ENCODE peak calls at places on chromosome 11, in five cellular contexts. One of them, this sample, is unnamed.

GRCh38 chr11:33613404-33613803 is 87.2 kb downstream of the C11orf91 start:
- DNase-seq in brain microvascular endothelial cell: no peak
- DNase-seq in left lobe of liver: no peak
- DNase-seq in NCI-H510A treated with DMSO at 0.1 percent for 48 hours: no peak
- DNase-seq in aorta: no peak
- DNase-seq in this sample: no peak

GRCh38 chr11:44611687-44612437 is 46.4 kb downstream of the CD82 start:
- DNase-seq in brain microvascular endothelial cell: no peak
- DNase-seq in left lobe of liver: no peak
- DNase-seq in NCI-H510A treated with DMSO at 0.1 percent for 48 hours: no peak
- DNase-seq in aorta: peak
- DNase-seq in this sample: no peak

GRCh38 chr11:24234822-24235508 is 261.9 kb upstream of the LUZP2 start:
- DNase-seq in brain microvascular endothelial cell: peak
- DNase-seq in left lobe of liver: no peak
- DNase-seq in NCI-H510A treated with DMSO at 0.1 percent for 48 hours: no peak
- DNase-seq in aorta: no peak
- DNase-seq in this sample: peak

GRCh38 chr11:57424802-57425564 is 1.9 kb downstream of the SLC43A3 start:
- DNase-seq in brain microvascular endothelial cell: peak
- DNase-seq in left lobe of liver: peak
- DNase-seq in NCI-H510A treated with DMSO at 0.1 percent for 48 hours: peak
- DNase-seq in aorta: peak
- DNase-seq in this sample: no peak

GRCh38 chr11:73310076-73310475 is 2.0 kb downstream of the ARHGEF17 start:
- DNase-seq in brain microvascular endothelial cell: no peak
- DNase-seq in left lobe of liver: no peak
- DNase-seq in NCI-H510A treated with DMSO at 0.1 percent for 48 hours: no peak
- DNase-seq in aorta: peak
- DNase-seq in this sample: no peak

GRCh38 chr11:73991471-73992006 is 8.9 kb upstream of the UCP2 start:
- DNase-seq in brain microvascular endothelial cell: no peak
- DNase-seq in left lobe of liver: no peak
- DNase-seq in NCI-H510A treated with DMSO at 0.1 percent for 48 hours: peak
- DNase-seq in aorta: peak
- DNase-seq in this sample: no peak

GRCh38 chr11:65861165-65861505 is 902 bp downstream of the MUS81 start:
- DNase-seq in brain microvascular endothelial cell: no peak
- DNase-seq in left lobe of liver: peak
- DNase-seq in NCI-H510A treated with DMSO at 0.1 percent for 48 hours: no peak
- DNase-seq in aorta: peak
- DNase-seq in this sample: no peak

GRCh38 chr11:125236072-125236825 is 71.7 kb downstream of the PKNOX2 start:
- DNase-seq in brain microvascular endothelial cell: no peak
- DNase-seq in left lobe of liver: no peak
- DNase-seq in NCI-H510A treated with DMSO at 0.1 percent for 48 hours: no peak
- DNase-seq in aorta: no peak
- DNase-seq in this sample: no peak

GRCh38 chr11:36432093-36432469 is 78.0 kb downstream of the TRAF6 start:
- DNase-seq in brain microvascular endothelial cell: no peak
- DNase-seq in left lobe of liver: no peak
- DNase-seq in NCI-H510A treated with DMSO at 0.1 percent for 48 hours: no peak
- DNase-seq in aorta: no peak
- DNase-seq in this sample: no peak

GRCh38 chr11:92251980-92252379 is 27.4 kb downstream of the FAT3 start:
- DNase-seq in brain microvascular endothelial cell: peak
- DNase-seq in left lobe of liver: no peak
- DNase-seq in NCI-H510A treated with DMSO at 0.1 percent for 48 hours: no peak
- DNase-seq in aorta: no peak
- DNase-seq in this sample: no peak

GRCh38 chr11:64040684-64041267 is 5.0 kb downstream of the FLRT1 start:
- DNase-seq in brain microvascular endothelial cell: no peak
- DNase-seq in left lobe of liver: no peak
- DNase-seq in NCI-H510A treated with DMSO at 0.1 percent for 48 hours: no peak
- DNase-seq in aorta: no peak
- DNase-seq in this sample: peak

GRCh38 chr11:30488304-30488998 is 97.7 kb downstream of the MPPED2 start:
- DNase-seq in brain microvascular endothelial cell: peak
- DNase-seq in left lobe of liver: peak
- DNase-seq in NCI-H510A treated with DMSO at 0.1 percent for 48 hours: peak
- DNase-seq in aorta: no peak
- DNase-seq in this sample: peak

GRCh38 chr11:110121204-110121603 is 28.0 kb downstream of the ZC3H12C start:
- DNase-seq in brain microvascular endothelial cell: peak
- DNase-seq in left lobe of liver: no peak
- DNase-seq in NCI-H510A treated with DMSO at 0.1 percent for 48 hours: no peak
- DNase-seq in aorta: no peak
- DNase-seq in this sample: peak

GRCh38 chr11:112507281-112507680 is 246.6 kb upstream of the PLET1 start:
- DNase-seq in brain microvascular endothelial cell: no peak
- DNase-seq in left lobe of liver: no peak
- DNase-seq in NCI-H510A treated with DMSO at 0.1 percent for 48 hours: no peak
- DNase-seq in aorta: no peak
- DNase-seq in this sample: no peak

GRCh38 chr11:76666408-76666807 is 4.1 kb downstream of the LRRC32 start:
- DNase-seq in brain microvascular endothelial cell: no peak
- DNase-seq in left lobe of liver: no peak
- DNase-seq in NCI-H510A treated with DMSO at 0.1 percent for 48 hours: no peak
- DNase-seq in aorta: peak
- DNase-seq in this sample: no peak

GRCh38 chr11:25351091-25351803 is 854.4 kb downstream of the LUZP2 start:
- DNase-seq in brain microvascular endothelial cell: no peak
- DNase-seq in left lobe of liver: no peak
- DNase-seq in NCI-H510A treated with DMSO at 0.1 percent for 48 hours: no peak
- DNase-seq in aorta: no peak
- DNase-seq in this sample: no peak

GRCh38 chr11:40388097-40388818 is 1071.2 kb downstream of the LRRC4C start:
- DNase-seq in brain microvascular endothelial cell: no peak
- DNase-seq in left lobe of liver: no peak
- DNase-seq in NCI-H510A treated with DMSO at 0.1 percent for 48 hours: no peak
- DNase-seq in aorta: no peak
- DNase-seq in this sample: no peak

GRCh38 chr11:8331767-8332166 is 68.1 kb upstream of the LMO1 start:
- DNase-seq in brain microvascular endothelial cell: peak
- DNase-seq in left lobe of liver: no peak
- DNase-seq in NCI-H510A treated with DMSO at 0.1 percent for 48 hours: no peak
- DNase-seq in aorta: peak
- DNase-seq in this sample: no peak

GRCh38 chr11:102680945-102681344 is 24.6 kb downstream of the MMP27 start:
- DNase-seq in brain microvascular endothelial cell: no peak
- DNase-seq in left lobe of liver: no peak
- DNase-seq in NCI-H510A treated with DMSO at 0.1 percent for 48 hours: no peak
- DNase-seq in aorta: no peak
- DNase-seq in this sample: no peak

GRCh38 chr11:77203901-77204755 is 76.1 kb downstream of the MYO7A start:
- DNase-seq in brain microvascular endothelial cell: no peak
- DNase-seq in left lobe of liver: peak
- DNase-seq in NCI-H510A treated with DMSO at 0.1 percent for 48 hours: no peak
- DNase-seq in aorta: peak
- DNase-seq in this sample: no peak

GRCh38 chr11:111527279-111527678 is 12.7 kb downstream of the HOATZ start:
- DNase-seq in brain microvascular endothelial cell: no peak
- DNase-seq in left lobe of liver: no peak
- DNase-seq in NCI-H510A treated with DMSO at 0.1 percent for 48 hours: no peak
- DNase-seq in aorta: no peak
- DNase-seq in this sample: no peak

GRCh38 chr11:61955031-61955415 is 4.9 kb downstream of the BEST1 start:
- DNase-seq in brain microvascular endothelial cell: peak
- DNase-seq in left lobe of liver: peak
- DNase-seq in NCI-H510A treated with DMSO at 0.1 percent for 48 hours: no peak
- DNase-seq in aorta: peak
- DNase-seq in this sample: no peak

GRCh38 chr11:78840623-78841022 is 266.0 kb upstream of the NARS2 start:
- DNase-seq in brain microvascular endothelial cell: no peak
- DNase-seq in left lobe of liver: no peak
- DNase-seq in NCI-H510A treated with DMSO at 0.1 percent for 48 hours: no peak
- DNase-seq in aorta: no peak
- DNase-seq in this sample: no peak

GRCh38 chr11:128603752-128604472 is 16.6 kb upstream of the ETS1 start:
- DNase-seq in brain microvascular endothelial cell: no peak
- DNase-seq in left lobe of liver: no peak
- DNase-seq in NCI-H510A treated with DMSO at 0.1 percent for 48 hours: no peak
- DNase-seq in aorta: no peak
- DNase-seq in this sample: peak

GRCh38 chr11:2525941-2526807 is 81.4 kb downstream of the KCNQ1 start:
- DNase-seq in brain microvascular endothelial cell: no peak
- DNase-seq in left lobe of liver: peak
- DNase-seq in NCI-H510A treated with DMSO at 0.1 percent for 48 hours: no peak
- DNase-seq in aorta: peak
- DNase-seq in this sample: peak

GRCh38 chr11:88520391-88520790 is 182.9 kb upstream of the CTSC start:
- DNase-seq in brain microvascular endothelial cell: no peak
- DNase-seq in left lobe of liver: no peak
- DNase-seq in NCI-H510A treated with DMSO at 0.1 percent for 48 hours: no peak
- DNase-seq in aorta: no peak
- DNase-seq in this sample: no peak

GRCh38 chr11:120061761-120062560 is 76.0 kb downstream of the TRIM29 start:
- DNase-seq in brain microvascular endothelial cell: no peak
- DNase-seq in left lobe of liver: peak
- DNase-seq in NCI-H510A treated with DMSO at 0.1 percent for 48 hours: no peak
- DNase-seq in aorta: peak
- DNase-seq in this sample: no peak

This sample was measured in NCI-H1092 treated with DMSO at 0.1 percent for 48 hours.